ENCODE peak calls at places on chromosomes 12 and 14, in six cellular contexts. Y, N, L, V, P and U are unnamed samples.

GRCh38 chr14:101109981-101110728 is 206.6 kb upstream of the RTL1 start:
- DNase-seq in Y (no peak), N (no peak), L (peak; percentile 21), V (no peak), P (no peak), U (no peak)

GRCh38 chr14:62081012-62081612 is 318.9 kb downstream of the SNAPC1 start:
- DNase-seq in Y (no peak), N (no peak), L (no peak), V (no peak), P (no peak), U (no peak)

GRCh38 chr14:104094709-104095425 is 9.4 kb downstream of the ASPG start:
- DNase-seq in Y (peak; percentile 7), N (peak; percentile 88), L (peak; percentile 85), V (peak; percentile 59), P (peak; percentile 56), U (peak; percentile 94)

GRCh38 chr14:101854366-101854765 is 92.9 kb downstream of the PPP2R5C start:
- DNase-seq in Y (no peak), N (no peak), L (no peak), V (peak; percentile 7), P (no peak), U (peak; percentile 21)

GRCh38 chr12:68154768-68155167 is 4.8 kb downstream of the IFNG start:
- DNase-seq in Y (no peak), N (no peak), L (no peak), V (no peak), P (no peak), U (no peak)

GRCh38 chr12:117039891-117040309 is 59.3 kb downstream of the TESC start:
- DNase-seq in Y (no peak), N (no peak), L (no peak), V (no peak), P (no peak), U (no peak)

GRCh38 chr12:26226119-26226518 is 30.7 kb downstream of the SSPN start:
- DNase-seq in Y (no peak), N (no peak), L (no peak), V (no peak), P (no peak), U (no peak)

GRCh38 chr12:115213538-115213961 is 529.6 kb upstream of the TBX3 start:
- DNase-seq in Y (no peak), N (no peak), L (no peak), V (no peak), P (no peak), U (peak; percentile 27)

GRCh38 chr14:25039933-25040332 is 10.0 kb downstream of the STXBP6 start:
- DNase-seq in Y (no peak), N (no peak), L (no peak), V (no peak), P (no peak), U (no peak)

GRCh38 chr14:88463318-88463717 is 77.9 kb downstream of the SPATA7 start:
- DNase-seq in Y (no peak), N (no peak), L (no peak), V (peak; percentile 27), P (peak; percentile 52), U (no peak)

GRCh38 chr12:46219892-46220655 is 48.8 kb downstream of the SLC38A1 start:
- DNase-seq in Y (peak; percentile 92), N (no peak), L (no peak), V (peak; percentile 82), P (peak; percentile 70), U (no peak)

GRCh38 chr12:78035913-78036658 is 205.4 kb downstream of the NAV3 start:
- DNase-seq in Y (peak; percentile 30), N (no peak), L (no peak), V (peak; percentile 34), P (no peak), U (peak; percentile 15)

GRCh38 chr12:5889381-5890047 is 55.5 kb downstream of the ANO2 start:
- DNase-seq in Y (no peak), N (no peak), L (no peak), V (no peak), P (no peak), U (no peak)

GRCh38 chr14:72883963-72884362 is 9.9 kb downstream of the DPF3 start:
- DNase-seq in Y (peak; percentile 45), N (no peak), L (no peak), V (no peak), P (no peak), U (no peak)

GRCh38 chr12:32486158-32486557 is 86.8 kb downstream of the FGD4 start:
- DNase-seq in Y (peak; percentile 17), N (no peak), L (no peak), V (no peak), P (peak; percentile 23), U (no peak)

GRCh38 chr12:99611590-99611989 is 36.0 kb upstream of the GARIN6 start:
- DNase-seq in Y (peak; percentile 49), N (no peak), L (no peak), V (no peak), P (no peak), U (no peak)

GRCh38 chr12:80044694-80045046 is 54.7 kb upstream of the OTOGL start:
- DNase-seq in Y (peak; percentile 94), N (no peak), L (no peak), V (peak; percentile 73), P (peak; percentile 45), U (no peak)

GRCh38 chr14:96461950-96462798 is 40.0 kb upstream of the PAPOLA start:
- DNase-seq in Y (no peak), N (no peak), L (no peak), V (no peak), P (no peak), U (no peak)

GRCh38 chr12:31820832-31821231 is 92.0 kb upstream of the AMN1 start:
- DNase-seq in Y (no peak), N (no peak), L (no peak), V (no peak), P (no peak), U (no peak)

GRCh38 chr14:86838363-86838762 is 1154.6 kb downstream of the GALC start:
- DNase-seq in Y (no peak), N (no peak), L (no peak), V (no peak), P (no peak), U (no peak)

GRCh38 chr14:24789277-24789832 is 155.4 kb upstream of the GZMB start:
- DNase-seq in Y (no peak), N (no peak), L (no peak), V (no peak), P (no peak), U (no peak)

GRCh38 chr14:75711134-75711795 is 50.2 kb downstream of the TTLL5 start:
- DNase-seq in Y (peak; percentile 67), N (no peak), L (peak; percentile 40), V (peak; percentile 80), P (peak; percentile 65), U (peak; percentile 20)

GRCh38 chr14:101116065-101116464 is 212.5 kb upstream of the RTL1 start:
- DNase-seq in Y (no peak), N (no peak), L (no peak), V (no peak), P (no peak), U (no peak)

GRCh38 chr12:132600048-132601032 is 10.0 kb downstream of the LRCOL1 start:
- DNase-seq in Y (peak; percentile 66), N (peak; percentile 84), L (peak; percentile 60), V (peak; percentile 79), P (peak; percentile 58), U (peak; percentile 74)

GRCh38 chr14:29446971-29447370 is 480.7 kb downstream of the PRKD1 start:
- DNase-seq in Y (no peak), N (no peak), L (no peak), V (no peak), P (no peak), U (no peak)

GRCh38 chr12:90124914-90125313 is 416.3 kb upstream of the ATP2B1 start:
- DNase-seq in Y (no peak), N (no peak), L (no peak), V (no peak), P (no peak), U (no peak)

GRCh38 chr14:37890095-37890494 is 294.7 kb downstream of the TTC6 start:
- DNase-seq in Y (no peak), N (no peak), L (no peak), V (no peak), P (no peak), U (no peak)

GRCh38 chr12:4439736-4440135 is 5.9 kb downstream of the FGF6 start:
- DNase-seq in Y (no peak), N (no peak), L (no peak), V (no peak), P (no peak), U (no peak)

GRCh38 chr14:60195179-60195810 is 30.1 kb upstream of the DHRS7 start:
- DNase-seq in Y (no peak), N (no peak), L (no peak), V (no peak), P (no peak), U (no peak)
- TF ChIP-seq CTCF in Y (no peak), N (no peak), L (no peak), V (no peak), P (no peak), U (no peak)

DNA sequence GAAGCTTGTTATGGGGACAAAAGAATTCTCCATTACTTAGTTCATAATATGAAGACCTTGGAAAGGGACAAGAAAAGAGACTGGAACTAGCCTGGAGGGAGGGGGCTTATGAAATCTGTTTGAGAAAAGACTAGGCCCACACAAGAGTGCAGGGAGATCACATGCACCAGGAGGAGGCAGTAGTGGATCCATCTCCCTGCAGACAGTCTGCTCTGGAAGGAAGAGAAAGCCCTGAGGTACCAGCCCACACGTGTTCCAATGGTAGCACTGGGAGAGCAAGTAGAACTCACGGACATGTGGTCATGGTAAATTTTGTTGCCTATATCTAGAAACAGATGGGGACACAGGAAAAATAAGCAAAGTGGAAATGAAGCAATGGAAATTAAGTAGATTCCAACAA is 445.4 kb downstream of the SOX5 start:
- DNase-seq in Y (no peak), N (no peak), L (no peak), V (no peak), P (no peak), U (no peak)
- TF ChIP-seq CTCF in Y (no peak), N (no peak), L (no peak), V (no peak), P (no peak), U (no peak)

GRCh38 chr12:95848575-95849388 is 10.0 kb upstream of the SNRPF start:
- DNase-seq in Y (peak; percentile 29), N (no peak), L (peak; percentile 55), V (peak; percentile 61), P (peak; percentile 58), U (peak; percentile 16)
- TF ChIP-seq CTCF in Y (peak; percentile 23), N (peak; percentile 31), L (peak; percentile 53), V (peak; percentile 38), P (peak; percentile 41), U (no peak)

DNA sequence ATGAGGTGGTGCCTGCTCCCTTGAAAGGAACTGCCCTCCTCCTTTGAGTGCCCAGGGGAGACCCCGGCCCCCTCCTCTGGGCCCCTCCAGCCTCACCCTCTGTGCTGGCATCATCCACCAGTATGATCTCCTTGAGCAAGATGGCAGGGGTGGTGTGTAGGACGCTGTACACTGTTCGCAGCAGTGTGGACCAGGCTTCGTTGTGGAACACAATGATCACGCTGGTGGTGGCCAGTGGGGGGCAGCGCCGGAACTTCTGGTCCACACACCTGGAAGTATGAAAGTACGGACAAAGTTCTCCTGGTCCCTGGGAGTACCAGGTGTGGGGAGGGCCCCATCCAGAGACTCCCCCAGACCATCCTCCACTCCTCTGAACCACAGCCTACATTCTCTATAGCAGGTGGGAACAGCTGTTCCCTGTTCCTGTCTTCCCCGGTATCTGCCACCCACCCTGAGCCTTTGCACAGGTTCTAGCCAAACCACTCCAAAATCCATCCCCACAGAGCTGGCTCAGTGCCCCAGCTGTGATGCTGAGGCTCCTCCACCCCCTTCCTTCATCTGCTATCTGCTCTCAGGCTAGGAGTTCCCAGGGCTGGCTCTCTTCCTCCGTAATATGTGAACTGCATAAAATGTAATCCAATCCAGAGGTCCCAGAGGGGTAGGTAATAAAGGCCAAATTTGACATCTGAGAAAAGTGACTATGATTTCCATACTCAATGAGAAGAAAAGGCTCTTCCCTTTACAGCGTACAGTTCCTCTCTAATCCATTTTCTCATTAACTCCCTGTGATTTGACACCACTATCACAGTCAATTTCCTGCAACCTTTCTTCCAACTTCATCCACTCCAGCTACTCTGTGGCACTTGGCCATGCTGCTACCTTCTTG is 13.9 kb downstream of the GALNT6 start:
- DNase-seq in Y (no peak), N (no peak), L (no peak), V (peak; percentile 51), P (no peak), U (no peak)
- TF ChIP-seq CTCF in Y (no peak), N (no peak), L (no peak), V (no peak), P (no peak), U (no peak)